ENCODE peak calls at places on chromosomes 12 and 14, in four cellular contexts. Q is K562, O is HEK293T, J is GM12878. Y is an unnamed sample.

GRCh38 chr14:65320661-65321308 is 91.7 kb upstream of the FUT8 start:
- DNase-seq in Q (no peak), O (no peak), J (no peak), Y (no peak)

GRCh38 chr12:3458041-3458440 is 33.0 kb upstream of the PRMT8 start:
- DNase-seq in Q (no peak), O (no peak), J (no peak), Y (no peak)

GRCh38 chr12:1949771-1950470 is 31.5 kb upstream of the CACNA2D4 start:
- DNase-seq in Q (no peak), O (no peak), J (no peak), Y (no peak)

GRCh38 chr12:124752437-124753229 is 111.0 kb downstream of the SCARB1 start:
- DNase-seq in Q (no peak), O (no peak), J (no peak), Y (no peak)

GRCh38 chr12:98763656-98764055 is 118.6 kb downstream of the APAF1 start:
- DNase-seq in Q (no peak), O (no peak), J (no peak), Y (no peak)

GRCh38 chr12:55930771-55931316 is at the start of gene DGKA:
- DNase-seq in Q (peak), O (peak), J (peak), Y (peak)

GRCh38 chr12:19597304-19598066 is 158.2 kb downstream of the AEBP2 start:
- DNase-seq in Q (no peak), O (no peak), J (no peak), Y (no peak)

GRCh38 chr12:131604859-131605258 is 106.0 kb upstream of the SFSWAP start:
- DNase-seq in Q (no peak), O (no peak), J (no peak), Y (no peak)

GRCh38 chr12:40315375-40315774 is 90.6 kb downstream of the LRRK2 start:
- DNase-seq in Q (no peak), O (no peak), J (no peak), Y (no peak)

GRCh38 chr12:63844391-63845341 is at the start of gene SRGAP1:
- DNase-seq in Q (peak), O (peak), J (no peak), Y (peak)
- TF ChIP-seq FOXK2 in Q (no peak), O (no peak), J (no peak), Y (no peak)

DNA sequence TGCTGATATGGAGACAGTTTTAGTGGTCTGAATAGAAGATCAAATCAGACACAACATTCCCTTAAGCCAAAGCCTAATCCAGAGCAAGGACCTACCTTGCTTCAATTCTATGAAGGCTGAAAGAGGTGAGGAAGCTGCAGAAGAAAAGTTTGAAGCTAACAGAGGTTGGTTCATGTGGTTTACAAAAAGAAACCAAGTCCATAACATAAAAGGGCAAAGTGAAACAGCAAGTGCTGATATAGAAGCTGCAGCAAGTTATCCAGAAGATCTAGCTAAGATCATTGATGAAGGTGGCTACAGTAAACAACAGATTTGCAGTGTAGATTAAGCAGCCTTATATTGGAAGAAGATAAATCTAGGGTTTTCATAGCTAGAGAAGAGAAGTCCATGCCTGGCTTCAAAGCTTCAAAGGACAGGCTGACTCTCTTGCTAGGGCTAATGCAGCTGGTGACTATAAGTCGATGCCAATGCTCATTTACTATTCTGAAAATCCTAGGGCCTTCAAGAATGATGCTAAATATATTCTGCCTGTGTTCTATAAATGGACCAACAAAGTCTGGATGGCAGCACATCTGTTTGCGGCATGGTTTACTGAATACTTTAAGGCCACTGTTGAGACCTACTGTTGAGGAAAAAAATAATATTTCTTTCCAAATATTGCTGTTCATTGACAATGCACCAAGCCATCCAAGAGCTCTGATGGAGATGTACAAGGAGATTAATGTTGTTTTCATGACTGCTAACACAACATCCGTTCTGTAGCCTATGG is 361.0 kb downstream of the DPF3 start:
- DNase-seq in Q (no peak), O (no peak), J (no peak), Y (no peak)
- TF ChIP-seq FOXK2 in Q (no peak), O (no peak), J (no peak), Y (no peak)

DNA sequence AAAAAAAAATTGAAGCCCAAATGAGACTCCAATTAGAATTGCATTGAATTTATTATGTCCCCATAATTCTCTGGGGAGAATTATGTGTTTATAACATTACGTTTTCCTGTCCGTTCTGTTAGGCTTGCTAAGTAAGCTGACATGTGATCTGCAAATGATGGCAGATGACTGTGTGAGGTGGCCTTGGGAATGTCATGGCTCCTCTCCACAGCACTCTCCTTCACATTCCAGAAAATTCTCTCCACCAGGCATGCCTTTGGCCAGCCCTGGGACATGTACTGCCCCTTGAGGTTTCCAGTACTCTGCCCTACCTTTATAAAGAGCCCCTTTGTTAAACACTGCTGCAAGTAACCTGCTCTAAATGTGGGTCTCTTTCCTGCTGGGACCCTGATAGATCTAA is 28.3 kb upstream of the INF2 start:
- DNase-seq in Q (no peak), O (no peak), J (no peak), Y (no peak)
- TF ChIP-seq FOXK2 in Q (no peak), O (no peak), J (no peak), Y (no peak)

DNA sequence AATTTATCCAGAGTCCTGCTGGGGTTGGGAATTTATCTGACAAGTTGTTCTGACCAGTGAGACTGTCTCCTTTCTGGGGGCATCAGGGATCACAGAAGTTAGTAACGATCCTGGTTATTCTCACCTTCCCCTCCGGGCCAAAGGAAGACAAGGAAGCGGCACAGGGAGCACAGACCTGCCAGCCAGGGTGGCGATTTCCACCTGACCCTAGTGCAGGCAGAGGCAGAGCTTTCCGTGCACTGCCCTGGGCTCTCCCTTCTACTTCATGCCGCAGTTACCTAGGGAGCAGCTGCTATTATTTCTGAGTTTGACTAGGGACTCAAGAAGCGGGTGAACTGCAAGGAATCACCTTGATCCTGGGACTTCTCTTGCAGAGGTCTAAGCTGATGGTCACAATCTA is 7.4 kb downstream of the TMEM106C start:
- DNase-seq in Q (no peak), O (no peak), J (no peak), Y (no peak)
- TF ChIP-seq FOXK2 in Q (no peak), O (no peak), J (no peak), Y (no peak)

GRCh38 chr14:25108959-25109358 is 59.0 kb upstream of the STXBP6 start:
- DNase-seq in Q (no peak), O (no peak), J (no peak), Y (peak)
- TF ChIP-seq FOXK2 in Q (no peak), O (no peak), J (no peak), Y (no peak)

GRCh38 chr14:24816011-24816928 is 182.3 kb upstream of the GZMB start:
- DNase-seq in Q (no peak), O (no peak), J (no peak), Y (peak)
- TF ChIP-seq FOXK2 in Q (no peak), O (no peak), J (no peak), Y (peak)

DNA sequence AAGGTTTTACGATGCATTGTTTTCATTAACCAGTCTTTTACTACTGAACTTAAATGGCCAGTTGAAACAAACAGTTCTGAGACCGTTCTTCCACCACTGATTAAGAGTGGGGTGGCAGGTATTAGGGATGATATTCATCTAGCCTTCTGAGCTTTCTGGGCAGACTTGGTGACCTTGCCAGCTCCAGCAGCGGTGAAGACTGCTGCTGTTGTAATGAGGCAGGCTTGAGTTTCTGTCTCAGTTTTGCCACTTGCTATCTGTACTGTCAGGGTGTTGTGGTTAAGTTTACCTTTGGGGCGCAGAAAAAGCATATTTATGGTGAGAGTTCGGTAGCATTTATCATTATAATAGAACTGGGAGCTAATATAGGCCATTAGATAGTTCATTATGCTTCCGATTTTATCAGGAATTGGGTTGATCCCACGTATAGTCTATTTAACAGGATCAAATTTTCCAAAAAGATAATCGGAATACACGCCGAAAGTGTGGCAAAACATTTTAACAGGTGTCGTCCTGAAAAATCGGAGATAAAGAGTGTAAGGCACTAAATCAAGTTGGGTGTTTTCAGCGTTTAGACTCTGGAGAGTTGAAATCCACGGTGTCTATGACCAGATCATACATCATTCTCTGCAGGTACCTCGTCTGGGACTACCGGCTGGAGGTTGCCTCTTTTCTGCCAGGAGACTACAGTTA is 700 bp upstream of the NECAP1 start:
- DNase-seq in Q (peak), O (no peak), J (no peak), Y (no peak)
- TF ChIP-seq FOXK2 in Q (no peak), O (no peak), J (no peak), Y (no peak)

GRCh38 chr12:90987101-90987500 is 17.7 kb downstream of the EPYC start:
- DNase-seq in Q (no peak), O (no peak), J (no peak), Y (no peak)

GRCh38 chr12:90989617-90990232 is 15.0 kb downstream of the EPYC start:
- DNase-seq in Q (no peak), O (no peak), J (no peak), Y (no peak)

GRCh38 chr12:90995041-90995440 is 9.7 kb downstream of the EPYC start:
- DNase-seq in Q (no peak), O (no peak), J (no peak), Y (no peak)

GRCh38 chr12:90987520-90987919 is 17.3 kb downstream of the EPYC start:
- DNase-seq in Q (no peak), O (no peak), J (no peak), Y (no peak)

DNA sequence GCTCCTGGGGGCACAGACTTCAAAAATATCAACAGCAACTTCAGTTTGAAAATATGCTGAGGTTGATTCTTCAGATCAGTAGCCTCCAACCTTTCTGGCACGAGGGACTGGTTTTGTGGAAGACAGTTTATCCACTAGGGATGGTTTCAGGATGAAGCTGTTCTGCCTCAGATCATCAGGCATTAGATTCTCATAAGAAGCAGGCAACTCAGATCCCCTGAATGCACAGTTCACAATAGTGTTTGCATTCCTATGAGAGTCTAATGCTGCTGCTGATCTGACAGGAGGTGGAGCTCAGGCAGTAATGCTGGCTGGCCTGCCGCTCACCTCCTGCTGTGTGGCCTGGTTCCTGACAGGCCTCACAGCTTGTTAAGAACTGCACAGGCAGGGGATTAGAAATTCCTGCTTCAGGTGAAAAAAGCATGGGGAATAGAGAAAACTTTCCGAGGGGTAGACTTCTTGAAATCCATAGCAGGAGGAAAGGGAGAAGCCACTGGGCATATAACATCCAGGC is 12.8 kb downstream of the EPYC start:
- DNase-seq in Q (no peak), O (no peak), J (no peak), Y (no peak)
- TF ChIP-seq FOXK2 in Q (no peak), O (no peak), J (no peak), Y (no peak)